ENCODE peak calls at places on chromosomes 16 and 17, in eight cellular contexts. X, C, D, M, N, U, T and R are unnamed samples.

GRCh38 chr17:55208078-55208812 is 56.5 kb upstream of the HLF start:
- DNase-seq in M (no peak), D (no peak), U (no peak), X (no peak), T (no peak), C (no peak), N (no peak), R (no peak)

GRCh38 chr16:67186550-67186950 is 2.8 kb upstream of the MATCAP1 start:
- DNase-seq in D (no peak), M (no peak), U (no peak), C (peak; percentile 93), X (no peak), T (no peak), N (no peak), R (peak; percentile 92)

GRCh38 chr16:56226840-56227525 is 35.7 kb downstream of the GNAO1 start:
- DNase-seq in D (no peak), U (no peak), M (no peak), X (no peak), T (no peak), C (no peak), N (no peak), R (no peak)

GRCh38 chr16:10992112-10992511 is 47.7 kb downstream of the CLEC16A start:
- DNase-seq in U (no peak), T (no peak), X (no peak), C (peak; percentile 54), M (no peak), N (no peak), D (no peak), R (peak; percentile 50)

GRCh38 chr17:59810894-59811153 is 81.9 kb downstream of the TUBD1 start:
- DNase-seq in U (no peak), C (no peak), D (no peak), N (no peak), X (no peak), T (no peak), M (no peak), R (no peak)

GRCh38 chr17:50259484-50260324 is 14.6 kb upstream of the TMEM92 start:
- DNase-seq in T (no peak), N (no peak), D (no peak), U (no peak), X (no peak), M (no peak), C (no peak), R (no peak)

GRCh38 chr16:66553223-66553622 is 847 bp downstream of the CKLF start:
- DNase-seq in X (no peak), D (no peak), C (peak; percentile 33), U (no peak), N (no peak), T (no peak), M (no peak), R (no peak)

GRCh38 chr17:47785538-47786123 is 36.0 kb downstream of the OSBPL7 start:
- DNase-seq in X (no peak), M (no peak), D (no peak), T (no peak), C (no peak), N (no peak), U (no peak), R (peak; percentile 48)

GRCh38 chr17:49388290-49388640 is 26.2 kb upstream of the ZNF652 start:
- DNase-seq in C (no peak), M (no peak), N (no peak), X (no peak), T (no peak), U (no peak), D (no peak), R (no peak)

GRCh38 chr17:17146791-17147406 is 59.2 kb downstream of the PLD6 start:
- DNase-seq in X (no peak), U (no peak), C (peak; percentile 13), T (no peak), N (no peak), D (no peak), M (no peak), R (no peak)

GRCh38 chr17:58002154-58002553 is 4.9 kb downstream of the SRSF1 start:
- DNase-seq in D (no peak), U (no peak), N (no peak), M (no peak), C (no peak), T (no peak), X (no peak), R (no peak)

GRCh38 chr16:63568184-63568583 is 1531.9 kb upstream of the CDH8 start:
- DNase-seq in T (peak; percentile 80), M (no peak), X (no peak), C (no peak), D (no peak), U (no peak), N (no peak), R (no peak)

GRCh38 chr17:301681-302299 is 50.8 kb downstream of the RPH3AL start:
- DNase-seq in D (no peak), C (peak; percentile 15), X (no peak), T (no peak), M (peak; percentile 81), N (no peak), U (peak; percentile 71), R (no peak)

GRCh38 chr16:84497836-84498610 is 6.4 kb downstream of the MEAK7 start:
- DNase-seq in D (no peak), T (no peak), X (no peak), U (no peak), C (no peak), N (no peak), M (no peak), R (no peak)

GRCh38 chr17:55770220-55770870 is 19.5 kb downstream of the PCTP start:
- DNase-seq in D (peak; percentile 2), U (no peak), M (no peak), X (peak; percentile 62), N (no peak), T (peak; percentile 10), C (peak; percentile 63), R (peak; percentile 62)

GRCh38 chr17:79925242-79925957 is 86.2 kb upstream of the CBX4 start:
- DNase-seq in C (peak; percentile 65), X (no peak), T (no peak), U (peak; percentile 81), D (no peak), N (peak; percentile 50), M (no peak), R (peak; percentile 50)

GRCh38 chr16:6360641-6361040 is 972.0 kb upstream of the RBFOX1 start:
- DNase-seq in U (no peak), D (no peak), N (no peak), C (no peak), T (no peak), X (no peak), M (no peak), R (no peak)

GRCh38 chr17:17516315-17516930 is 20.2 kb upstream of the RASD1 start:
- DNase-seq in U (no peak), T (no peak), C (no peak), N (no peak), D (no peak), X (no peak), M (no peak), R (no peak)

GRCh38 chr16:6615661-6616060 is 717.0 kb upstream of the RBFOX1 start:
- DNase-seq in C (no peak), T (no peak), D (no peak), U (no peak), M (no peak), N (no peak), X (no peak), R (no peak)

GRCh38 chr17:7241783-7242716 is at the start of gene GABARAP:
- DNase-seq in U (peak; percentile 96), M (peak; percentile 97), T (peak; percentile 74), C (peak; percentile 87), D (peak; percentile 78), X (peak; percentile 68), N (peak; percentile 92), R (peak; percentile 91)

GRCh38 chr17:62064029-62064790 is 868 bp downstream of the MED13 start:
- DNase-seq in X (no peak), C (peak; percentile 65), D (no peak), N (no peak), T (no peak), M (no peak), U (no peak), R (peak; percentile 60)

GRCh38 chr17:41664172-41664457 is 24.6 kb upstream of the EIF1 start:
- DNase-seq in T (no peak), C (no peak), X (no peak), M (peak; percentile 25), D (no peak), N (no peak), U (no peak), R (no peak)

GRCh38 chr17:50830994-50831393 is 4.4 kb upstream of the WFIKKN2 start:
- DNase-seq in T (no peak), N (no peak), U (no peak), D (no peak), X (no peak), M (no peak), C (no peak), R (no peak)

GRCh38 chr16:57966133-57966805 is 4.7 kb downstream of the CNGB1 start:
- DNase-seq in X (no peak), C (no peak), T (no peak), M (no peak), U (no peak), N (no peak), D (no peak), R (no peak)

GRCh38 chr16:4613636-4614570 is 785 bp downstream of the UBALD1 start:
- DNase-seq in N (no peak), D (no peak), T (no peak), X (peak; percentile 38), M (no peak), C (peak; percentile 46), U (peak; percentile 60), R (peak; percentile 55)